ENCODE peak calls at places on chromosomes 3 and 15, in ten cellular contexts. X is esophagus squamous epithelium, H is neuronal stem cell, F is Panc1, Z is neural crest cell, O is fibroblast of the aortic adventitia, T is stomach, S is RPMI8226, A is H54, U is occipital lobe. C is an unnamed sample.

GRCh38 chr3:73137736-73138403 is 76.4 kb downstream of the EBLN2 start:
- DNase-seq in X (no peak), H (no peak), F (no peak), Z (no peak), O (no peak), T (no peak), S (no peak), A (no peak), U (no peak), C (no peak)

GRCh38 chr3:109023656-109024254 is 70.1 kb upstream of the GUCA1C start:
- DNase-seq in X (no peak), H (peak), F (no peak), Z (peak), O (peak), T (peak), S (peak), A (no peak), U (peak), C (no peak)

GRCh38 chr15:64092075-64092820 is 1.4 kb downstream of the CIAO2A start:
- DNase-seq in X (no peak), H (no peak), F (no peak), Z (no peak), O (no peak), T (no peak), S (peak), A (no peak), U (no peak), C (no peak)

GRCh38 chr3:187735837-187736236 is 9.4 kb downstream of the BCL6 start:
- DNase-seq in X (no peak), H (no peak), F (no peak), Z (no peak), O (no peak), T (no peak), S (no peak), A (no peak), U (no peak), C (no peak)

GRCh38 chr3:189270248-189270832 is 98.6 kb downstream of the TPRG1 start:
- DNase-seq in X (no peak), H (no peak), F (peak), Z (peak), O (peak), T (peak), S (peak), A (peak), U (peak), C (peak)

GRCh38 chr15:82176528-82176927 is 86.0 kb downstream of the EFL1 start:
- DNase-seq in X (no peak), H (no peak), F (no peak), Z (no peak), O (no peak), T (no peak), S (no peak), A (no peak), U (no peak), C (no peak)

GRCh38 chr3:193776626-193777025 is 183.6 kb downstream of the OPA1 start:
- DNase-seq in X (no peak), H (no peak), F (no peak), Z (no peak), O (no peak), T (no peak), S (no peak), A (no peak), U (no peak), C (no peak)

GRCh38 chr3:28504945-28505344 is 156.3 kb upstream of the AZI2 start:
- DNase-seq in X (no peak), H (peak), F (no peak), Z (no peak), O (no peak), T (no peak), S (no peak), A (no peak), U (no peak), C (no peak)

GRCh38 chr3:130342821-130343661 is 2.4 kb upstream of the COL6A5 start:
- DNase-seq in X (no peak), H (no peak), F (no peak), Z (no peak), O (no peak), T (no peak), S (no peak), A (no peak), U (no peak), C (no peak)

GRCh38 chr3:27319847-27320526 is 49.2 kb downstream of the NEK10 start:
- DNase-seq in X (no peak), H (no peak), F (no peak), Z (no peak), O (peak), T (peak), S (no peak), A (no peak), U (no peak), C (no peak)

GRCh38 chr15:75198560-75199346 is 2.9 kb upstream of the C15orf39 start:
- DNase-seq in X (no peak), H (no peak), F (no peak), Z (no peak), O (peak), T (no peak), S (peak), A (peak), U (no peak), C (no peak)

GRCh38 chr3:106589306-106589942 is 720.6 kb upstream of the CBLB start:
- DNase-seq in X (no peak), H (no peak), F (no peak), Z (no peak), O (peak), T (no peak), S (peak), A (no peak), U (no peak), C (no peak)

GRCh38 chr15:65819563-65819960 is 27.5 kb upstream of the DENND4A start:
- DNase-seq in X (no peak), H (no peak), F (no peak), Z (no peak), O (no peak), T (no peak), S (no peak), A (no peak), U (no peak), C (no peak)

GRCh38 chr3:190534386-190534785 is 20.5 kb downstream of the IL1RAP start:
- DNase-seq in X (no peak), H (no peak), F (no peak), Z (no peak), O (no peak), T (no peak), S (no peak), A (no peak), U (no peak), C (no peak)

GRCh38 chr3:14876942-14877341 is 58.2 kb downstream of the FGD5 start:
- DNase-seq in X (peak), H (no peak), F (no peak), Z (no peak), O (peak), T (peak), S (no peak), A (no peak), U (no peak), C (no peak)

GRCh38 chr3:188689101-188689574 is 482.6 kb upstream of the TPRG1 start:
- DNase-seq in X (no peak), H (no peak), F (no peak), Z (no peak), O (peak), T (no peak), S (no peak), A (no peak), U (no peak), C (no peak)

GRCh38 chr3:47047673-47048072 is 68.2 kb downstream of the NBEAL2 start:
- DNase-seq in X (no peak), H (no peak), F (no peak), Z (no peak), O (peak), T (no peak), S (no peak), A (no peak), U (no peak), C (no peak)

GRCh38 chr15:64693134-64693533 is 82.3 kb downstream of the RBPMS2 start:
- DNase-seq in X (no peak), H (no peak), F (no peak), Z (no peak), O (peak), T (peak), S (no peak), A (peak), U (no peak), C (no peak)

GRCh38 chr3:182964179-182964578 is 16.2 kb downstream of the DCUN1D1 start:
- DNase-seq in X (no peak), H (no peak), F (no peak), Z (no peak), O (no peak), T (no peak), S (no peak), A (no peak), U (no peak), C (no peak)

GRCh38 chr3:14216257-14217048 is 37.8 kb downstream of the LSM3 start:
- DNase-seq in X (no peak), H (peak), F (no peak), Z (peak), O (no peak), T (no peak), S (no peak), A (no peak), U (peak), C (peak)

GRCh38 chr3:13285007-13285567 is 135.0 kb downstream of the NUP210 start:
- DNase-seq in X (no peak), H (no peak), F (no peak), Z (no peak), O (no peak), T (no peak), S (no peak), A (no peak), U (no peak), C (no peak)

GRCh38 chr3:95797081-95797480 is 1017.3 kb upstream of the EPHA6 start:
- DNase-seq in X (no peak), H (no peak), F (no peak), Z (no peak), O (no peak), T (no peak), S (no peak), A (no peak), U (no peak), C (no peak)

GRCh38 chr3:52839892-52840545 is 5.2 kb upstream of the MUSTN1 start:
- DNase-seq in X (no peak), H (no peak), F (no peak), Z (no peak), O (no peak), T (no peak), S (no peak), A (no peak), U (no peak), C (no peak)

GRCh38 chr3:137035631-137036030 is 77.8 kb downstream of the IL20RB start:
- DNase-seq in X (no peak), H (no peak), F (no peak), Z (no peak), O (no peak), T (no peak), S (peak), A (peak), U (no peak), C (no peak)

GRCh38 chr3:28637742-28638141 is 289.1 kb upstream of the AZI2 start:
- DNase-seq in X (no peak), H (no peak), F (no peak), Z (no peak), O (no peak), T (no peak), S (no peak), A (no peak), U (no peak), C (no peak)

GRCh38 chr3:50243552-50243895 is 7.5 kb downstream of the GNAI2 start:
- DNase-seq in X (no peak), H (no peak), F (no peak), Z (no peak), O (no peak), T (no peak), S (no peak), A (no peak), U (no peak), C (no peak)

GRCh38 chr3:152556731-152557254 is 278.1 kb upstream of the P2RY1 start:
- DNase-seq in X (no peak), H (no peak), F (no peak), Z (no peak), O (peak), T (no peak), S (no peak), A (peak), U (no peak), C (no peak)

GRCh38 chr3:135214400-135214799 is 419.3 kb downstream of the EPHB1 start:
- DNase-seq in X (no peak), H (no peak), F (no peak), Z (no peak), O (no peak), T (no peak), S (no peak), A (no peak), U (no peak), C (no peak)

GRCh38 chr3:42728056-42728455 is 25.5 kb upstream of the HHATL start:
- DNase-seq in X (no peak), H (no peak), F (no peak), Z (no peak), O (no peak), T (no peak), S (no peak), A (no peak), U (no peak), C (peak)

GRCh38 chr15:27933562-27933961 is 165.6 kb downstream of the OCA2 start:
- DNase-seq in X (no peak), H (no peak), F (no peak), Z (no peak), O (no peak), T (no peak), S (no peak), A (no peak), U (no peak), C (no peak)

GRCh38 chr15:50137330-50137761 is 18.3 kb upstream of the ATP8B4 start:
- DNase-seq in X (no peak), H (no peak), F (peak), Z (no peak), O (peak), T (no peak), S (no peak), A (peak), U (no peak), C (no peak)

GRCh38 chr15:46710561-46710960 is 1006.7 kb upstream of the SEMA6D start:
- DNase-seq in X (no peak), H (no peak), F (no peak), Z (no peak), O (no peak), T (no peak), S (peak), A (no peak), U (no peak), C (no peak)

GRCh38 chr3:184889312-184889904 is 77.4 kb downstream of the VPS8 start:
- DNase-seq in X (no peak), H (no peak), F (no peak), Z (no peak), O (no peak), T (no peak), S (no peak), A (no peak), U (no peak), C (no peak)

GRCh38 chr15:90264649-90265048 is 823 bp upstream of the NGRN start:
- DNase-seq in X (no peak), H (no peak), F (peak), Z (no peak), O (no peak), T (peak), S (peak), A (no peak), U (no peak), C (no peak)

GRCh38 chr3:139934557-139935070 is 371 bp upstream of the CLSTN2 start:
- DNase-seq in X (no peak), H (peak), F (no peak), Z (peak), O (no peak), T (no peak), S (peak), A (no peak), U (peak), C (peak)

GRCh38 chr15:29674661-29675533 is 147.4 kb downstream of the TJP1 start:
- DNase-seq in X (no peak), H (peak), F (no peak), Z (peak), O (peak), T (peak), S (no peak), A (peak), U (no peak), C (no peak)

GRCh38 chr3:149245738-149246451 is 24.3 kb upstream of the CP start:
- DNase-seq in X (no peak), H (no peak), F (no peak), Z (no peak), O (peak), T (no peak), S (peak), A (no peak), U (no peak), C (no peak)

GRCh38 chr15:33279613-33280205 is 31.1 kb upstream of the RYR3 start:
- DNase-seq in X (no peak), H (no peak), F (no peak), Z (no peak), O (no peak), T (no peak), S (no peak), A (peak), U (no peak), C (no peak)

C was measured in nucleus accumbens.